ENCODE peak calls at places on chromosomes 2 and 18, in five cellular contexts. T is ELR, R is HFF-Myc, Y is AG08396, M is pons. F is an unnamed sample.

GRCh38 chr18:47163241-47163640 is 12.9 kb downstream of the IER3IP1 start:
- DNase-seq in T (peak), R (no peak), Y (peak), M (no peak), F (no peak)

GRCh38 chr2:235106874-235107639 is 155.2 kb downstream of the SH3BP4 start:
- DNase-seq in T (peak), R (peak), Y (peak), M (peak), F (no peak)

GRCh38 chr2:162840598-162841246 is 2.2 kb upstream of the KCNH7 start:
- DNase-seq in T (peak), R (peak), Y (peak), M (peak), F (no peak)

GRCh38 chr18:27599202-27599829 is 414.2 kb upstream of the CHST9 start:
- DNase-seq in T (peak), R (peak), Y (peak), M (peak), F (no peak)

GRCh38 chr2:222708274-222708710 is 36.8 kb downstream of the MOGAT1 start:
- DNase-seq in T (peak), R (no peak), Y (peak), M (peak), F (peak)

GRCh38 chr2:64785245-64785644 is 131.5 kb upstream of the SERTAD2 start:
- DNase-seq in T (no peak), R (no peak), Y (no peak), M (no peak), F (no peak)

GRCh38 chr2:23418490-23418911 is 33.5 kb downstream of the KLHL29 start:
- DNase-seq in T (peak), R (no peak), Y (peak), M (no peak), F (no peak)

GRCh38 chr2:42568431-42569115 is at the start of gene MTA3:
- DNase-seq in T (peak), R (no peak), Y (peak), M (peak), F (no peak)

GRCh38 chr2:104504331-104505073 is 349.4 kb upstream of the POU3F3 start:
- DNase-seq in T (no peak), R (no peak), Y (no peak), M (peak), F (no peak)

GRCh38 chr2:203330434-203330833 is 2.2 kb downstream of the ABI2 start:
- DNase-seq in T (peak), R (no peak), Y (peak), M (no peak), F (no peak)

GRCh38 chr2:239147376-239147775 is 253.4 kb downstream of the HDAC4 start:
- DNase-seq in T (no peak), R (no peak), Y (no peak), M (no peak), F (no peak)

GRCh38 chr2:149049142-149049541 is 10.6 kb downstream of the LYPD6B start:
- DNase-seq in T (peak), R (no peak), Y (no peak), M (no peak), F (no peak)

GRCh38 chr18:74990563-74991081 is 218.3 kb downstream of the PTGR3 start:
- DNase-seq in T (no peak), R (no peak), Y (no peak), M (peak), F (no peak)

GRCh38 chr2:74440378-74441110 is 1.2 kb downstream of the RTKN start:
- DNase-seq in T (peak), R (peak), Y (peak), M (peak), F (peak)

GRCh38 chr18:23307567-23308295 is 145.4 kb upstream of the RIOK3 start:
- DNase-seq in T (peak), R (no peak), Y (peak), M (no peak), F (no peak)

GRCh38 chr18:12310762-12311161 is 2.7 kb downstream of the TUBB6 start:
- DNase-seq in T (peak), R (no peak), Y (no peak), M (no peak), F (no peak)

GRCh38 chr2:118046628-118047210 is 32.8 kb upstream of the CCDC93 start:
- DNase-seq in T (peak), R (peak), Y (peak), M (peak), F (no peak)